ENCODE peak calls at places on chromosomes 2 and 18, in seven cellular contexts. One of them, this sample, is unnamed.
A peak's percentile ranks its signal among the peaks of the same experiment; 100 is the strongest.

GRCh38 chr2:887639-888038 is 63.0 kb upstream of the SNTG2 start:
- DNase-seq in H1: no peak
- DNase-seq in GM12891: no peak
- DNase-seq in HepG2: no peak
- DNase-seq in GM12878: no peak
- DNase-seq in SK-N-SH: no peak
- DNase-seq in K562: no peak
- DNase-seq in this sample: no peak

GRCh38 chr18:11714244-11714918 is 25.3 kb downstream of the GNAL start:
- DNase-seq in GM12878: no peak
- DNase-seq in GM12891: no peak
- DNase-seq in SK-N-SH: no peak
- DNase-seq in H1: no peak
- DNase-seq in K562: no peak
- DNase-seq in HepG2: no peak
- DNase-seq in this sample: no peak

GRCh38 chr18:44915213-44915612 is 234.5 kb downstream of the SETBP1 start:
- DNase-seq in HepG2: no peak
- DNase-seq in SK-N-SH: no peak
- DNase-seq in H1: no peak
- DNase-seq in K562: no peak
- DNase-seq in GM12878: no peak
- DNase-seq in GM12891: no peak
- DNase-seq in this sample: no peak

GRCh38 chr2:130795431-130795830 is 40.1 kb downstream of the AMER3 start:
- DNase-seq in HepG2: no peak
- DNase-seq in GM12878: no peak
- DNase-seq in K562: no peak
- DNase-seq in H1: no peak
- DNase-seq in GM12891: no peak
- DNase-seq in SK-N-SH: no peak
- DNase-seq in this sample: no peak

GRCh38 chr2:55010149-55010591 is 40.1 kb downstream of the RTN4 start:
- DNase-seq in H1: no peak
- DNase-seq in K562: peak; percentile 57
- DNase-seq in HepG2: no peak
- DNase-seq in GM12878: peak; percentile 60
- DNase-seq in SK-N-SH: no peak
- DNase-seq in GM12891: peak; percentile 17
- DNase-seq in this sample: peak; percentile 3

GRCh38 chr2:96869824-96870630 is at the start of gene SEMA4C:
- DNase-seq in SK-N-SH: peak; percentile 86
- DNase-seq in GM12891: peak; percentile 62
- DNase-seq in K562: peak; percentile 78
- DNase-seq in HepG2: no peak
- DNase-seq in GM12878: no peak
- DNase-seq in H1: no peak
- DNase-seq in this sample: no peak

GRCh38 chr18:69758458-69758857 is 189.2 kb downstream of the CD226 start:
- DNase-seq in GM12891: no peak
- DNase-seq in H1: no peak
- DNase-seq in HepG2: no peak
- DNase-seq in GM12878: no peak
- DNase-seq in SK-N-SH: no peak
- DNase-seq in K562: no peak
- DNase-seq in this sample: no peak

GRCh38 chr18:67139899-67140298 is 376.6 kb downstream of the DSEL start:
- DNase-seq in GM12878: no peak
- DNase-seq in K562: no peak
- DNase-seq in SK-N-SH: no peak
- DNase-seq in HepG2: no peak
- DNase-seq in H1: no peak
- DNase-seq in GM12891: no peak
- DNase-seq in this sample: no peak

GRCh38 chr18:76426738-76427305 is 68.2 kb downstream of the ZNF516 start:
- DNase-seq in SK-N-SH: peak; percentile 72
- DNase-seq in GM12891: no peak
- DNase-seq in H1: no peak
- DNase-seq in K562: peak; percentile 28
- DNase-seq in GM12878: no peak
- DNase-seq in HepG2: peak; percentile 14
- DNase-seq in this sample: no peak

GRCh38 chr2:208370881-208371633 is 35.5 kb upstream of the PTH2R start:
- DNase-seq in H1: no peak
- DNase-seq in GM12878: no peak
- DNase-seq in SK-N-SH: no peak
- DNase-seq in GM12891: no peak
- DNase-seq in K562: peak; percentile 52
- DNase-seq in HepG2: no peak
- DNase-seq in this sample: no peak

GRCh38 chr2:231920795-231921194 is 5.4 kb downstream of the NPPC start:
- DNase-seq in HepG2: no peak
- DNase-seq in SK-N-SH: no peak
- DNase-seq in GM12878: no peak
- DNase-seq in K562: no peak
- DNase-seq in GM12891: no peak
- DNase-seq in H1: no peak
- DNase-seq in this sample: no peak

GRCh38 chr2:127807678-127808353 is 3.2 kb downstream of the WDR33 start:
- DNase-seq in HepG2: no peak
- DNase-seq in SK-N-SH: no peak
- DNase-seq in GM12878: no peak
- DNase-seq in H1: no peak
- DNase-seq in K562: no peak
- DNase-seq in GM12891: no peak
- DNase-seq in this sample: no peak

GRCh38 chr2:110946892-110947291 is 173.8 kb upstream of the BCL2L11 start:
- DNase-seq in H1: no peak
- DNase-seq in GM12878: no peak
- DNase-seq in SK-N-SH: no peak
- DNase-seq in GM12891: no peak
- DNase-seq in K562: no peak
- DNase-seq in HepG2: no peak
- DNase-seq in this sample: no peak

GRCh38 chr2:172242968-172243367 is 140.3 kb upstream of the DLX2 start:
- DNase-seq in GM12878: no peak
- DNase-seq in GM12891: no peak
- DNase-seq in HepG2: no peak
- DNase-seq in H1: no peak
- DNase-seq in K562: no peak
- DNase-seq in SK-N-SH: no peak
- DNase-seq in this sample: no peak

GRCh38 chr2:121471571-121472464 is 58.9 kb upstream of the RNU4ATAC start:
- DNase-seq in HepG2: no peak
- DNase-seq in K562: no peak
- DNase-seq in GM12891: no peak
- DNase-seq in H1: no peak
- DNase-seq in SK-N-SH: no peak
- DNase-seq in GM12878: no peak
- DNase-seq in this sample: no peak

GRCh38 chr18:34251919-34252318 is 27.2 kb upstream of the NOL4 start:
- DNase-seq in K562: no peak
- DNase-seq in SK-N-SH: no peak
- DNase-seq in H1: no peak
- DNase-seq in GM12891: no peak
- DNase-seq in HepG2: no peak
- DNase-seq in GM12878: no peak
- DNase-seq in this sample: no peak

GRCh38 chr2:98533547-98533946 is 74.8 kb downstream of the COA5 start:
- DNase-seq in K562: no peak
- DNase-seq in GM12878: no peak
- DNase-seq in SK-N-SH: no peak
- DNase-seq in HepG2: no peak
- DNase-seq in H1: no peak
- DNase-seq in GM12891: no peak
- DNase-seq in this sample: no peak

GRCh38 chr2:98538280-98539041 is 69.9 kb downstream of the COA5 start:
- DNase-seq in GM12891: no peak
- DNase-seq in SK-N-SH: no peak
- DNase-seq in K562: no peak
- DNase-seq in HepG2: no peak
- DNase-seq in H1: no peak
- DNase-seq in GM12878: no peak
- DNase-seq in this sample: no peak

GRCh38 chr2:98532761-98533160 is 75.6 kb downstream of the COA5 start:
- DNase-seq in H1: no peak
- DNase-seq in GM12878: no peak
- DNase-seq in SK-N-SH: no peak
- DNase-seq in K562: no peak
- DNase-seq in HepG2: no peak
- DNase-seq in GM12891: no peak
- DNase-seq in this sample: no peak

GRCh38 chr2:98537390-98537972 is 70.8 kb downstream of the COA5 start:
- DNase-seq in HepG2: no peak
- DNase-seq in H1: no peak
- DNase-seq in GM12878: no peak
- DNase-seq in K562: no peak
- DNase-seq in GM12891: no peak
- DNase-seq in SK-N-SH: no peak
- DNase-seq in this sample: no peak

GRCh38 chr2:98534761-98535160 is 73.6 kb downstream of the COA5 start:
- DNase-seq in K562: no peak
- DNase-seq in GM12891: no peak
- DNase-seq in GM12878: no peak
- DNase-seq in SK-N-SH: no peak
- DNase-seq in H1: no peak
- DNase-seq in HepG2: no peak
- DNase-seq in this sample: no peak
- TF ChIP-seq POLR2AphosphoS5 in K562: no peak
- TF ChIP-seq POLR2AphosphoS5 in GM12891: no peak
- TF ChIP-seq POLR2AphosphoS5 in GM12878: no peak
- TF ChIP-seq POLR2AphosphoS5 in SK-N-SH: no peak
- TF ChIP-seq POLR2AphosphoS5 in H1: no peak
- TF ChIP-seq POLR2AphosphoS5 in HepG2: no peak
- TF ChIP-seq POLR2AphosphoS5 in this sample: no peak

DNA sequence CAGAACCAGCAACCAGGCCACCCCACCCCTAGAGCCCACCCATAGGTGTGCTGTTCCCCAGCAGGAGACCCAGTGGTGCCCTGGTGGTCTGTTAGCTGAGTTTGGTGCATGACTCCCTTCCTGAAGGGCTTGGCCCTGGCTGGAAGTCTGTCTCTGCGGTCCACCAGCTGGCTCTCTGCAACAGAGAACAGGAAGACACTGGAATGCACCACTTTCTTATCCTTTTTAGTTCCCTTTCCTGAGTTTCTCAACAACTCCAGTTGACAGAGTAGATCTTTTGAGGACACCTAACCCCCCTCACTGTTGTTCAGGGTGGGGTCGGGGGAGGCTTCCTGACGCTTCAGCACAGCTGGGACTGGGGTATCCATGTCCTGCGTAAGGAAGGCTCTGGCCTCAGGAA is 11.9 kb upstream of the RPL37A start:
- DNase-seq in HepG2: no peak
- DNase-seq in GM12878: no peak
- DNase-seq in H1: no peak
- DNase-seq in SK-N-SH: no peak
- DNase-seq in GM12891: no peak
- DNase-seq in K562: no peak
- DNase-seq in this sample: no peak
- TF ChIP-seq TAF1 in HepG2: no peak
- TF ChIP-seq TAF1 in GM12878: no peak
- TF ChIP-seq TAF1 in H1: no peak
- TF ChIP-seq TAF1 in SK-N-SH: no peak
- TF ChIP-seq TAF1 in GM12891: no peak
- TF ChIP-seq TAF1 in K562: no peak
- TF ChIP-seq TAF1 in this sample: no peak

GRCh38 chr2:229945975-229946374 is 23.7 kb downstream of the FBXO36 start:
- DNase-seq in H1: no peak
- DNase-seq in SK-N-SH: no peak
- DNase-seq in HepG2: no peak
- DNase-seq in GM12878: no peak
- DNase-seq in GM12891: no peak
- DNase-seq in K562: no peak
- DNase-seq in this sample: no peak

GRCh38 chr2:229943171-229943570 is 20.9 kb downstream of the FBXO36 start:
- DNase-seq in K562: no peak
- DNase-seq in GM12878: no peak
- DNase-seq in SK-N-SH: no peak
- DNase-seq in HepG2: no peak
- DNase-seq in H1: no peak
- DNase-seq in GM12891: no peak
- DNase-seq in this sample: no peak

GRCh38 chr2:229943770-229944449 is 21.6 kb downstream of the FBXO36 start:
- DNase-seq in GM12891: no peak
- DNase-seq in H1: no peak
- DNase-seq in SK-N-SH: no peak
- DNase-seq in HepG2: no peak
- DNase-seq in K562: peak; percentile 42
- DNase-seq in GM12878: no peak
- DNase-seq in this sample: no peak

GRCh38 chr2:229947544-229947943 is 25.2 kb downstream of the FBXO36 start:
- DNase-seq in GM12891: no peak
- DNase-seq in HepG2: no peak
- DNase-seq in H1: no peak
- DNase-seq in GM12878: no peak
- DNase-seq in K562: no peak
- DNase-seq in SK-N-SH: no peak
- DNase-seq in this sample: no peak

GRCh38 chr2:229942671-229943070 is 20.4 kb downstream of the FBXO36 start:
- DNase-seq in GM12891: no peak
- DNase-seq in HepG2: no peak
- DNase-seq in H1: no peak
- DNase-seq in K562: no peak
- DNase-seq in GM12878: no peak
- DNase-seq in SK-N-SH: no peak
- DNase-seq in this sample: no peak
- TF ChIP-seq POLR2AphosphoS5 in GM12891: no peak
- TF ChIP-seq POLR2AphosphoS5 in HepG2: no peak
- TF ChIP-seq POLR2AphosphoS5 in H1: no peak
- TF ChIP-seq POLR2AphosphoS5 in K562: no peak
- TF ChIP-seq POLR2AphosphoS5 in GM12878: no peak
- TF ChIP-seq POLR2AphosphoS5 in SK-N-SH: no peak
- TF ChIP-seq POLR2AphosphoS5 in this sample: no peak

DNA sequence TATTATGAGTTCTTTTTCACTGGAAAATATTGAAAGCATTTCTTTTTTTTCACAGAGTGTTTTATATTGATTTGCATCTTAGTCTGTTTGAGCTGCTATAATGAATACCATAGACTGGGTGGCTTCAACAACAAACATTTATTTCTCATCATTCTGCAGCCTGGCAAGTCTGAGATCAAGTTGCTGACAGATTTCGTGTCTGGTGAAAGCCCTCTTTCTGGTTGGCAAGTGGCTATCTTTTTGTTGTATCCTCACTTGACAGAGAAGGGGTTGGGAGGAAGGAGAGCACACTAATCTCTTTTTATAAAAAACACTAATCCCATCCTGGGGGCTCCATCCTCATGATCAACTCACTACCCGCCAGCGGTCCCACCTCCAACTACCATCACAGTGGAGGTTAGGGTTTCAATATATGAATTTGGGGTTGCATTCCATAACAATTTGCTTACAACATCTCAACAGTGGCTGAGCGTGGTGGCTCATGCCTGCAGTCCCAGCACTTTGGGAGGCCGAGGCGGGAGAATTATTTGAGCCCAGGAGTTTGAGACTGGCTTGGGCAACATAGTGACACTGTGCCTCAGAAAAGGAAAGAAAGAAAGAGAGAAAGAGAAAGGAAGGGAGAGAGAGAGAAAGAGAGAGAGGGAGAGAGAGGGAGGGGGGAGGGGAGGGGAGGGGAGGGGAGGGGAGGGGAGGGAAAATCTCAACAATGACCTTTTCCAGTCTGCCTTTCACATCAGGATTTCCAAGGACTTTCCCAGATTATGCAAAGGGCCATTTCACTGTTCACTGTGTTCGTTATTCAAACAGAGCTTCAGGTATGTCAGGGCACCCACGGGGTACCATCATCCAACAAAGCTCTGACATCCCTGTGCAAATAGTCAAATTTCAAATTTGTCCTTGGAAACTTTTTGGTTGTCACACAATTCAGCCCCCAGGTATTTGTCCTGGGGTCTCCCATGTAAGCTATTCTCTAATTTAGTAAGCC is 111.1 kb downstream of the AP1S3 start:
- DNase-seq in GM12891: no peak
- DNase-seq in GM12878: no peak
- DNase-seq in HepG2: peak; percentile 37
- DNase-seq in H1: no peak
- DNase-seq in K562: no peak
- DNase-seq in SK-N-SH: no peak
- DNase-seq in this sample: no peak
- TF ChIP-seq TAF1 in GM12891: no peak
- TF ChIP-seq TAF1 in GM12878: no peak
- TF ChIP-seq TAF1 in HepG2: no peak
- TF ChIP-seq TAF1 in H1: no peak
- TF ChIP-seq TAF1 in K562: no peak
- TF ChIP-seq TAF1 in SK-N-SH: no peak
- TF ChIP-seq TAF1 in this sample: no peak